ENCODE peak calls at places on chromosome 2, in five cellular contexts. A is HCT116, V is right lobe of liver, T is GM12878, F is heart left ventricle. I is an unnamed sample.

GRCh38 chr2:56009758-56010534 is 86.4 kb upstream of the EFEMP1 start:
- DNase-seq in F (no peak), V (no peak), A (peak), T (no peak), I (no peak)

GRCh38 chr2:150168596-150168995 is 318.9 kb downstream of the RND3 start:
- DNase-seq in T (no peak), F (no peak), V (no peak), A (no peak), I (no peak)

GRCh38 chr2:8682719-8683667 is 1.1 kb downstream of the ID2 start:
- DNase-seq in F (no peak), A (peak), V (peak), T (no peak), I (no peak)

GRCh38 chr2:100861340-100861739 is 41.4 kb downstream of the NPAS2 start:
- DNase-seq in F (no peak), V (no peak), T (no peak), A (no peak), I (no peak)

GRCh38 chr2:131535526-131535925 is 7.8 kb downstream of the CCDC74A start:
- DNase-seq in T (no peak), V (no peak), F (no peak), A (no peak), I (no peak)

GRCh38 chr2:133885847-133886246 is 317.6 kb upstream of the NCKAP5 start:
- DNase-seq in F (no peak), T (no peak), V (no peak), A (no peak), I (peak)

GRCh38 chr2:118124293-118124891 is 36.1 kb downstream of the INSIG2 start:
- DNase-seq in A (no peak), T (no peak), F (no peak), V (no peak), I (no peak)

GRCh38 chr2:30707304-30707903 is 99.8 kb downstream of the CAPN13 start:
- DNase-seq in T (no peak), V (peak), F (no peak), A (no peak), I (no peak)

GRCh38 chr2:239687441-239687840 is 286.6 kb upstream of the HDAC4 start:
- DNase-seq in V (no peak), T (no peak), F (no peak), A (no peak), I (no peak)

GRCh38 chr2:164458801-164459200 is 162.5 kb downstream of the GRB14 start:
- DNase-seq in V (no peak), F (no peak), A (no peak), T (no peak), I (no peak)

GRCh38 chr2:231321556-231322334 is 73.8 kb upstream of the B3GNT7 start:
- DNase-seq in T (no peak), A (no peak), V (no peak), F (peak), I (no peak)

GRCh38 chr2:98869272-98869641 is 66.8 kb downstream of the CRACDL start:
- DNase-seq in F (no peak), A (no peak), V (no peak), T (no peak), I (no peak)

GRCh38 chr2:239337122-239337876 is 63.5 kb downstream of the HDAC4 start:
- DNase-seq in A (no peak), V (no peak), F (no peak), T (no peak), I (no peak)

GRCh38 chr2:134818321-134818720 is 20.1 kb upstream of the ACMSD start:
- DNase-seq in T (no peak), V (no peak), A (peak), F (no peak), I (no peak)

GRCh38 chr2:30721241-30721640 is 86.0 kb downstream of the CAPN13 start:
- DNase-seq in A (no peak), F (no peak), T (no peak), V (peak), I (no peak)

GRCh38 chr2:19109521-19109920 is 248.9 kb downstream of the OSR1 start:
- DNase-seq in A (no peak), F (no peak), V (no peak), T (no peak), I (no peak)

GRCh38 chr2:129299338-129299737 is 680.1 kb upstream of the RAB6C start:
- DNase-seq in A (no peak), F (no peak), T (no peak), V (no peak), I (no peak)

GRCh38 chr2:135047295-135047694 is at the start of gene MAP3K19:
- DNase-seq in T (no peak), F (no peak), A (no peak), V (no peak), I (no peak)

GRCh38 chr2:165899311-165899710 is 54.3 kb downstream of the TTC21B start:
- DNase-seq in T (no peak), V (no peak), A (no peak), F (no peak), I (no peak)

GRCh38 chr2:88211005-88211808 is 41.1 kb downstream of the THNSL2 start:
- DNase-seq in T (no peak), A (no peak), V (no peak), F (no peak), I (no peak)

GRCh38 chr2:63658176-63658968 is 69.6 kb downstream of the MDH1 start:
- DNase-seq in A (no peak), V (no peak), T (no peak), F (no peak), I (no peak)

GRCh38 chr2:127048969-127049897 is 57.7 kb downstream of the BIN1 start:
- DNase-seq in F (no peak), T (no peak), V (peak), A (no peak), I (no peak)

GRCh38 chr2:224178085-224178484 is 139.0 kb upstream of the SERPINE2 start:
- DNase-seq in V (no peak), A (no peak), F (no peak), T (no peak), I (no peak)

GRCh38 chr2:103161456-103162289 is 399.8 kb downstream of the TMEM182 start:
- DNase-seq in A (peak), T (no peak), V (no peak), F (no peak), I (peak)

GRCh38 chr2:132984731-132985130 is 314.7 kb upstream of the LYPD1 start:
- DNase-seq in T (no peak), V (no peak), A (no peak), F (no peak), I (no peak)

GRCh38 chr2:15941483-15941853 is 1.1 kb downstream of the MYCN start:
- DNase-seq in F (no peak), T (no peak), V (no peak), A (no peak), I (no peak)

GRCh38 chr2:203533696-203534471 is 1.2 kb downstream of the RAPH1 start:
- DNase-seq in F (no peak), T (no peak), V (no peak), A (no peak), I (no peak)

GRCh38 chr2:220001693-220002260 is 374.3 kb downstream of the SLC4A3 start:
- DNase-seq in A (no peak), F (no peak), T (no peak), V (no peak), I (no peak)

GRCh38 chr2:108148555-108148954 is 91.2 kb upstream of the SULT1C3 start:
- DNase-seq in F (no peak), T (no peak), V (no peak), A (no peak), I (no peak)

GRCh38 chr2:218996937-218997336 is 3.7 kb upstream of the CRYBA2 start:
- DNase-seq in T (no peak), F (no peak), V (peak), A (no peak), I (no peak)

GRCh38 chr2:28904295-28904694 is 9.8 kb downstream of the WDR43 start:
- DNase-seq in T (no peak), V (no peak), F (no peak), A (no peak), I (peak)

GRCh38 chr2:121689356-121689755 is 40.1 kb upstream of the CLASP1 start:
- DNase-seq in T (no peak), F (no peak), V (no peak), A (no peak), I (no peak)

GRCh38 chr2:69054431-69054830 is 41.5 kb downstream of the ANTXR1 start:
- DNase-seq in T (peak), V (no peak), A (no peak), F (no peak), I (no peak)

GRCh38 chr2:238926761-238927611 is 79.1 kb downstream of the TWIST2 start:
- DNase-seq in A (no peak), F (peak), T (no peak), V (peak), I (no peak)

GRCh38 chr2:100140582-100140981 is 1.8 kb downstream of the AFF3 start:
- DNase-seq in V (no peak), A (no peak), F (no peak), T (no peak), I (no peak)

GRCh38 chr2:111622859-111623258 is 261.1 kb downstream of the ANAPC1 start:
- DNase-seq in V (no peak), F (no peak), A (no peak), T (no peak), I (no peak)

GRCh38 chr2:202237787-202238233 is 587 bp downstream of the SUMO1 start:
- DNase-seq in A (no peak), T (no peak), V (peak), F (peak), I (peak)

GRCh38 chr2:240959941-240960308 is 38.5 kb upstream of the SNED1 start:
- DNase-seq in F (peak), T (no peak), V (no peak), A (no peak), I (no peak)
- TF ChIP-seq POLR2A in F (no peak), T (no peak), V (no peak), A (no peak), I (no peak)

GRCh38 chr2:33496150-33496549 is 19.7 kb downstream of the RASGRP3 start:
- DNase-seq in T (no peak), A (no peak), V (no peak), F (no peak), I (no peak)

GRCh38 chr2:33502025-33502424 is 25.6 kb downstream of the RASGRP3 start:
- DNase-seq in V (no peak), F (no peak), A (no peak), T (no peak), I (no peak)

GRCh38 chr2:33498291-33498956 is 22.0 kb downstream of the RASGRP3 start:
- DNase-seq in T (no peak), A (no peak), F (no peak), V (no peak), I (no peak)

GRCh38 chr2:33497177-33497787 is 20.8 kb downstream of the RASGRP3 start:
- DNase-seq in T (peak), F (no peak), V (no peak), A (no peak), I (no peak)

GRCh38 chr2:33500177-33500576 is 23.7 kb downstream of the RASGRP3 start:
- DNase-seq in T (no peak), F (no peak), A (no peak), V (no peak), I (no peak)
- TF ChIP-seq POLR2A in T (no peak), F (no peak), A (no peak), V (no peak), I (no peak)

GRCh38 chr2:174485763-174486613 is 841 bp downstream of the GPR155 start:
- DNase-seq in V (no peak), F (peak), A (no peak), T (no peak), I (peak)

GRCh38 chr2:174490032-174490431 is 3.2 kb upstream of the GPR155 start:
- DNase-seq in V (no peak), F (no peak), A (no peak), T (no peak), I (no peak)

GRCh38 chr2:174484573-174484972 is 2.3 kb downstream of the GPR155 start:
- DNase-seq in F (no peak), V (no peak), A (no peak), T (no peak), I (no peak)

GRCh38 chr2:174487536-174488162 is 820 bp upstream of the GPR155 start:
- DNase-seq in V (no peak), T (no peak), F (no peak), A (no peak), I (no peak)

GRCh38 chr2:174486614-174487535 is at the start of gene GPR155:
- DNase-seq in F (peak), A (peak), V (peak), T (peak), I (peak)
- TF ChIP-seq POLR2A in F (no peak), A (peak), V (peak), T (peak), I (peak)

GRCh38 chr2:72994282-72994990 is 77.1 kb downstream of the SFXN5 start:
- DNase-seq in T (no peak), A (no peak), F (no peak), V (peak), I (no peak)
- TF ChIP-seq POLR2A in T (no peak), A (no peak), F (no peak), V (no peak), I (no peak)

GRCh38 chr2:176269319-176270099 is at the start of gene MTX2:
- DNase-seq in T (peak), F (peak), A (peak), V (peak), I (peak)
- TF ChIP-seq POLR2A in T (peak), F (no peak), A (peak), V (peak), I (peak)

DNA sequence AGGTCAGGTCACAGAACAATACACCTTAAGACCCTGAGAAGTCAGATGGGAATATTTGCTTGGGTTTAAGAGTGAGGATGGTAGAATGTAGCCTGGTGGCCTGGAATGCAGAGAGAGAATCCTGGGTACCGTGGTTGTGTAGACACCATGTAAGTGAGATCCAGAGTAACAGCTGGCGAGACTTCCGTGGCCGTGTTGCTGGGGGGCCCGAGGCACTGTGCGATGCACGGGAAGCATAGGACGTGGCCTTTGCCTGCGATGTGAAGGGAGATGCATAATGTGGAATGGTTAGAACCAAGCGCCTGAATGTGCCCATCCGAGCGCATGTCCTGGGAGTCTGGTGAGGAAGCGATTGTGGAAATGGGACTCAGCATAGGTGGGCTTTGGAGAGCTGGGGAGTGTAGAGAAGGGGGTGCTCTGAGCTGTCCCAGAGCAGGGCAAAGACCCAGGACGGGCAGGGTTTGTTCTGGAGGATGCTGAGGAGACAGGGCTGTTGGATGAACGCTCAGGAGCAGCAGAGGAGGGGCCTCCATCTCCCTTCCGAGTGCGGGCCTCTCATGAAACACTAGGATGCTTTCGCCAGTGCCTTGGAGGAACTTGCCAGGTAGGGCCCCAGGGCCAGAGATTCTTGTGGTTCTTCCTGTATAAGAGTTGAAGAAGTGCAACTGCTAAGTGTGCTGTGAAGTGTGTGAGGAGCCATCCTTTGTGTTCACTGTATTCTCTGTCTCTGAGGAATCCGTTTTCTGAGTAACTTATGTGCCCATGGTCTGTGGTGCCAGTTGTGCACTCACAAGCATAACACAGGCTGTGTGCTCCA is 7.1 kb downstream of the RNF144A start:
- DNase-seq in A (no peak), T (no peak), V (no peak), F (no peak), I (no peak)
- TF ChIP-seq POLR2A in A (no peak), T (no peak), V (no peak), F (no peak), I (no peak)

I was measured in H54.